ENCODE peak calls at places on chromosomes 3 and 15, in seven cellular contexts. One of them, this sample, is unnamed.

GRCh38 chr15:73239564-73240208 is 129.1 kb downstream of the HCN4 start:
- DNase-seq in IMR-90: peak; percentile 8
- DNase-seq in mesendoderm: peak; percentile 38
- DNase-seq in H1: no peak
- DNase-seq in neuronal stem cell: no peak
- DNase-seq in mesenchymal stem cell: peak; percentile 32
- DNase-seq in H9: no peak
- DNase-seq in this sample: peak; percentile 4

GRCh38 chr3:23968467-23969184 is 23.5 kb downstream of the NR1D2 start:
- DNase-seq in IMR-90: peak; percentile 51
- DNase-seq in mesendoderm: no peak
- DNase-seq in H1: no peak
- DNase-seq in neuronal stem cell: no peak
- DNase-seq in mesenchymal stem cell: no peak
- DNase-seq in H9: no peak
- DNase-seq in this sample: no peak

GRCh38 chr3:13882876-13883275 is 3.0 kb upstream of the WNT7A start:
- DNase-seq in IMR-90: no peak
- DNase-seq in mesendoderm: no peak
- DNase-seq in H1: no peak
- DNase-seq in neuronal stem cell: no peak
- DNase-seq in mesenchymal stem cell: no peak
- DNase-seq in H9: no peak
- DNase-seq in this sample: no peak

GRCh38 chr3:151548206-151548605 is 87.3 kb upstream of the IGSF10 start:
- DNase-seq in IMR-90: no peak
- DNase-seq in mesendoderm: no peak
- DNase-seq in H1: no peak
- DNase-seq in neuronal stem cell: no peak
- DNase-seq in mesenchymal stem cell: no peak
- DNase-seq in H9: no peak
- DNase-seq in this sample: no peak

GRCh38 chr3:101381809-101382208 is 61.4 kb upstream of the IMPG2 start:
- DNase-seq in IMR-90: peak; percentile 58
- DNase-seq in mesendoderm: peak; percentile 50
- DNase-seq in H1: no peak
- DNase-seq in neuronal stem cell: peak; percentile 6
- DNase-seq in mesenchymal stem cell: peak; percentile 51
- DNase-seq in H9: no peak
- DNase-seq in this sample: no peak

GRCh38 chr15:92294759-92295158 is 98.9 kb upstream of the ST8SIA2 start:
- DNase-seq in IMR-90: no peak
- DNase-seq in mesendoderm: no peak
- DNase-seq in H1: no peak
- DNase-seq in neuronal stem cell: no peak
- DNase-seq in mesenchymal stem cell: no peak
- DNase-seq in H9: no peak
- DNase-seq in this sample: no peak

GRCh38 chr3:191753186-191753585 is 292.2 kb downstream of the PYDC2 start:
- DNase-seq in IMR-90: no peak
- DNase-seq in mesendoderm: no peak
- DNase-seq in H1: no peak
- DNase-seq in neuronal stem cell: no peak
- DNase-seq in mesenchymal stem cell: no peak
- DNase-seq in H9: no peak
- DNase-seq in this sample: no peak

GRCh38 chr3:78398401-78398800 is 1358.5 kb downstream of the ROBO2 start:
- DNase-seq in IMR-90: no peak
- DNase-seq in mesendoderm: no peak
- DNase-seq in H1: no peak
- DNase-seq in neuronal stem cell: no peak
- DNase-seq in mesenchymal stem cell: no peak
- DNase-seq in H9: no peak
- DNase-seq in this sample: no peak

GRCh38 chr15:67068724-67069400 is 3.5 kb downstream of the SMAD3 start:
- DNase-seq in IMR-90: peak; percentile 63
- DNase-seq in mesendoderm: no peak
- DNase-seq in H1: no peak
- DNase-seq in neuronal stem cell: no peak
- DNase-seq in mesenchymal stem cell: peak; percentile 57
- DNase-seq in H9: no peak
- DNase-seq in this sample: no peak

GRCh38 chr15:23069496-23070166 is 30.3 kb upstream of the TUBGCP5 start:
- DNase-seq in IMR-90: no peak
- DNase-seq in mesendoderm: peak; percentile 11
- DNase-seq in H1: no peak
- DNase-seq in neuronal stem cell: no peak
- DNase-seq in mesenchymal stem cell: no peak
- DNase-seq in H9: peak; percentile 39
- DNase-seq in this sample: peak; percentile 40

GRCh38 chr3:112412494-112412893 is 79.5 kb downstream of the CD200 start:
- DNase-seq in IMR-90: no peak
- DNase-seq in mesendoderm: no peak
- DNase-seq in H1: no peak
- DNase-seq in neuronal stem cell: no peak
- DNase-seq in mesenchymal stem cell: no peak
- DNase-seq in H9: no peak
- DNase-seq in this sample: no peak

GRCh38 chr3:76643620-76644019 is 396.3 kb upstream of the ROBO2 start:
- DNase-seq in IMR-90: no peak
- DNase-seq in mesendoderm: no peak
- DNase-seq in H1: no peak
- DNase-seq in neuronal stem cell: no peak
- DNase-seq in mesenchymal stem cell: no peak
- DNase-seq in H9: no peak
- DNase-seq in this sample: no peak

GRCh38 chr3:81195483-81195882 is 566.0 kb downstream of the GBE1 start:
- DNase-seq in IMR-90: no peak
- DNase-seq in mesendoderm: no peak
- DNase-seq in H1: no peak
- DNase-seq in neuronal stem cell: no peak
- DNase-seq in mesenchymal stem cell: no peak
- DNase-seq in H9: no peak
- DNase-seq in this sample: no peak

GRCh38 chr15:94844188-94844532 is 612.8 kb downstream of the MCTP2 start:
- DNase-seq in IMR-90: no peak
- DNase-seq in mesendoderm: no peak
- DNase-seq in H1: no peak
- DNase-seq in neuronal stem cell: peak; percentile 1
- DNase-seq in mesenchymal stem cell: no peak
- DNase-seq in H9: no peak
- DNase-seq in this sample: no peak

GRCh38 chr3:9078561-9079240 is 115.4 kb upstream of the RAD18 start:
- DNase-seq in IMR-90: no peak
- DNase-seq in mesendoderm: peak; percentile 77
- DNase-seq in H1: no peak
- DNase-seq in neuronal stem cell: no peak
- DNase-seq in mesenchymal stem cell: no peak
- DNase-seq in H9: no peak
- DNase-seq in this sample: no peak

GRCh38 chr15:35545316-35545824 is 595 bp downstream of the DPH6 start:
- DNase-seq in IMR-90: peak; percentile 60
- DNase-seq in mesendoderm: no peak
- DNase-seq in H1: no peak
- DNase-seq in neuronal stem cell: no peak
- DNase-seq in mesenchymal stem cell: no peak
- DNase-seq in H9: peak; percentile 42
- DNase-seq in this sample: peak; percentile 24

GRCh38 chr3:23806322-23807160 is 786 bp downstream of the UBE2E1 start:
- DNase-seq in IMR-90: no peak
- DNase-seq in mesendoderm: no peak
- DNase-seq in H1: peak; percentile 78
- DNase-seq in neuronal stem cell: peak; percentile 41
- DNase-seq in mesenchymal stem cell: peak; percentile 44
- DNase-seq in H9: peak; percentile 46
- DNase-seq in this sample: no peak

GRCh38 chr15:74869726-74870407 is 3.3 kb downstream of the SCAMP2 start:
- DNase-seq in IMR-90: peak; percentile 39
- DNase-seq in mesendoderm: no peak
- DNase-seq in H1: no peak
- DNase-seq in neuronal stem cell: no peak
- DNase-seq in mesenchymal stem cell: peak; percentile 53
- DNase-seq in H9: no peak
- DNase-seq in this sample: no peak

GRCh38 chr15:23497710-23498111 is 50.7 kb upstream of the GOLGA6L2 start:
- DNase-seq in IMR-90: no peak
- DNase-seq in mesendoderm: no peak
- DNase-seq in H1: no peak
- DNase-seq in neuronal stem cell: no peak
- DNase-seq in mesenchymal stem cell: peak; percentile 1
- DNase-seq in H9: no peak
- DNase-seq in this sample: no peak

GRCh38 chr15:68783226-68784054 is 37.3 kb downstream of the ANP32A start:
- DNase-seq in IMR-90: no peak
- DNase-seq in mesendoderm: peak; percentile 75
- DNase-seq in H1: peak; percentile 82
- DNase-seq in neuronal stem cell: no peak
- DNase-seq in mesenchymal stem cell: peak; percentile 29
- DNase-seq in H9: peak; percentile 80
- DNase-seq in this sample: peak; percentile 52

GRCh38 chr3:70108072-70108471 is 108.5 kb downstream of the SAMMSON start:
- DNase-seq in IMR-90: peak; percentile 4
- DNase-seq in mesendoderm: peak; percentile 67
- DNase-seq in H1: peak; percentile 82
- DNase-seq in neuronal stem cell: peak; percentile 18
- DNase-seq in mesenchymal stem cell: peak; percentile 2
- DNase-seq in H9: peak; percentile 71
- DNase-seq in this sample: peak; percentile 25
- H2AK5ac ChIP-seq in IMR-90: no peak overlapping the region
- H2AK5ac ChIP-seq in mesendoderm: no peak overlapping the region
- H2AK5ac ChIP-seq in H1: no peak overlapping the region
- H2AK5ac ChIP-seq in neuronal stem cell: no peak overlapping the region
- H2AK5ac ChIP-seq in mesenchymal stem cell: no peak overlapping the region
- H2AK5ac ChIP-seq in H9: no peak overlapping the region
- H2AK5ac ChIP-seq in this sample: no peak overlapping the region

GRCh38 chr15:85750319-85750806 is 44.4 kb downstream of the KLHL25 start:
- DNase-seq in IMR-90: peak; percentile 8
- DNase-seq in mesendoderm: peak; percentile 32
- DNase-seq in H1: no peak
- DNase-seq in neuronal stem cell: no peak
- DNase-seq in mesenchymal stem cell: no peak
- DNase-seq in H9: peak; percentile 40
- DNase-seq in this sample: no peak

GRCh38 chr15:85749261-85750151 is 45.2 kb downstream of the KLHL25 start:
- DNase-seq in IMR-90: peak; percentile 8
- DNase-seq in mesendoderm: no peak
- DNase-seq in H1: peak; percentile 48
- DNase-seq in neuronal stem cell: no peak
- DNase-seq in mesenchymal stem cell: no peak
- DNase-seq in H9: peak; percentile 21
- DNase-seq in this sample: no peak

GRCh38 chr15:85751731-85752421 is 42.8 kb downstream of the KLHL25 start:
- DNase-seq in IMR-90: no peak
- DNase-seq in mesendoderm: peak; percentile 76
- DNase-seq in H1: no peak
- DNase-seq in neuronal stem cell: peak; percentile 63
- DNase-seq in mesenchymal stem cell: no peak
- DNase-seq in H9: peak; percentile 81
- DNase-seq in this sample: no peak

GRCh38 chr15:85752591-85752990 is 42.1 kb downstream of the KLHL25 start:
- DNase-seq in IMR-90: no peak
- DNase-seq in mesendoderm: no peak
- DNase-seq in H1: no peak
- DNase-seq in neuronal stem cell: no peak
- DNase-seq in mesenchymal stem cell: no peak
- DNase-seq in H9: peak; percentile 32
- DNase-seq in this sample: no peak

DNA sequence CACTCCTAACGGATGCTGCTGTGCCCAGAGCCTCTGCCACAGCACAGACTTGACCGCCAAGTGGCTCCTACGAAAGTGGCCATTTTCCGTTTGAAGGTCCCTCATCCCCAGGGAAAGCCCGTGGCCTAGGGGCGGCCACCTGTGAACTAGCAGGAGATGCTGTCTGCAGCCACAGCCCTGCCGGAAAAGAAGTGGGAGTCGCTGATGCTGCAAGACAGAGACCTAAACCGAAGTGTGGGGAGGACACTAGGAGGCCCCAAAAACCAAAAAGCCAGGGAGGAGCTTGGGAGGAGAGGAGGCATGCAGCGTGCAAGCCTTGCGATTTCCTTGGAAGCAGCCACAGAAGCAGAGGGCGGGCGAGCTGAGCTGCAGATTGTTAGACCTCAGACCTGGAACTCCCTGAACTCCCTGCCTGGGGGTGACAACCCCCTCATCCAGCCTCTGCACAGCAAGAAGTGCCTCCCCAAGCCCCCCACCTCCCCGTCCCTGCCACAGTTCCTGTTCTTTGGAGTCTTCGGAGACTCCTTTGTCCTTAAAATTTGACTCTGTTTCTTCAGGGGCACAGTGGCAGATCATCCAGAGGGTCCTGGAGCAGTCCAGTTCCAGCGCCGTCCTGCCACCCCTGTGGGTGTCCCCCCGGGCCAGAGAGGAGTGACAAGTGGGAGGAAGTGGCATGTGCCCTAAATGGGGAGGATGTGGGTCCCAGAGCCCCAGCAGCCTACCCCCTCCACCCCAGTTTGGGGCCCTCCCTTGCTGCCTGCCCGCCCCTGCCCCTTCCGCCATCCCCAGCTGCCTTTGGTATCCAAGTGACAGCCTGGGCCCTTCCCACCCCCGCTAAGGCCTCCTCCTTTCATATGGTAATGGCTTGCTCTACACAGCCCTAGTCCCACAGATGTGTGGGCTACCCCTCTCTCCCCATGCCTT is 43.7 kb downstream of the KLHL25 start:
- DNase-seq in IMR-90: no peak
- DNase-seq in mesendoderm: peak; percentile 75
- DNase-seq in H1: peak; percentile 77
- DNase-seq in neuronal stem cell: no peak
- DNase-seq in mesenchymal stem cell: no peak
- DNase-seq in H9: peak; percentile 87
- DNase-seq in this sample: no peak
- H2AK5ac ChIP-seq in IMR-90: no peak overlapping the region
- H2AK5ac ChIP-seq in mesendoderm: no peak overlapping the region
- H2AK5ac ChIP-seq in H1: peak overlapping the region; percentile 75
- H2AK5ac ChIP-seq in neuronal stem cell: peak overlapping the region; percentile 91
- H2AK5ac ChIP-seq in mesenchymal stem cell: no peak overlapping the region
- H2AK5ac ChIP-seq in H9: no peak overlapping the region
- H2AK5ac ChIP-seq in this sample: no peak overlapping the region

DNA sequence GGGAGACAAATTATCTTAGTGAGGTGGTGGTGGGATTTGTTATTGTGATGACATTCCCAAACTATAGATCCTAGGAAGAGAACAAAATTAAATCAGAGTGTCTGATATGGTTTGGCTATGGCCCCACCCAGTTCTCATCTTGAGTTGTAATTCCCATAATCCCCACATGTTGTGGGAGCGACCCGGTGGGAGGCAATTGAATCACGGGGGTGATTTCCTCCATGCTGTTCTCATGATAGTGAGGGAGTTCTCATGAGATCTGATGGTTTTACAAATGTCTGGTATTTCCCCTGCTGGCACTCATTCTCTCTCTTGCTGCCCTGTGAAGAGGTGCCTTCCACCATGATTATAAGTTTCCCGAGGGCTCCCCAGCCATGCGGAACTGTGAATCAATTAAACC is 62.0 kb downstream of the RPL22L1 start:
- DNase-seq in IMR-90: no peak
- DNase-seq in mesendoderm: no peak
- DNase-seq in H1: no peak
- DNase-seq in neuronal stem cell: no peak
- DNase-seq in mesenchymal stem cell: no peak
- DNase-seq in H9: no peak
- DNase-seq in this sample: no peak
- H2AK5ac ChIP-seq in IMR-90: peak overlapping the region; percentile 2
- H2AK5ac ChIP-seq in mesendoderm: no peak overlapping the region
- H2AK5ac ChIP-seq in H1: no peak overlapping the region
- H2AK5ac ChIP-seq in neuronal stem cell: no peak overlapping the region
- H2AK5ac ChIP-seq in mesenchymal stem cell: no peak overlapping the region
- H2AK5ac ChIP-seq in H9: no peak overlapping the region
- H2AK5ac ChIP-seq in this sample: no peak overlapping the region

GRCh38 chr3:141292346-141293058 is 60.9 kb downstream of the PXYLP1 start:
- DNase-seq in IMR-90: no peak
- DNase-seq in mesendoderm: no peak
- DNase-seq in H1: no peak
- DNase-seq in neuronal stem cell: no peak
- DNase-seq in mesenchymal stem cell: no peak
- DNase-seq in H9: no peak
- DNase-seq in this sample: no peak
- H2AK5ac ChIP-seq in IMR-90: no peak overlapping the region
- H2AK5ac ChIP-seq in mesendoderm: no peak overlapping the region
- H2AK5ac ChIP-seq in H1: no peak overlapping the region
- H2AK5ac ChIP-seq in neuronal stem cell: no peak overlapping the region
- H2AK5ac ChIP-seq in mesenchymal stem cell: peak overlapping the region; percentile 43
- H2AK5ac ChIP-seq in H9: no peak overlapping the region
- H2AK5ac ChIP-seq in this sample: no peak overlapping the region